ENCODE peak calls at places on chromosomes 4 and X, in nine cellular contexts. One of them, this sample, is unnamed.

GRCh38 chrX:39766882-39767281 is 330.9 kb downstream of the BCOR start:
- DNase-seq in cardiac muscle cell: no peak
- DNase-seq in fibroblast of mammary gland: no peak
- DNase-seq in nephron progenitor cell: no peak
- DNase-seq in left lung: no peak
- DNase-seq in OCI-LY7: no peak
- DNase-seq in AG09309: no peak
- DNase-seq in activated B cell treated with CpG ODN at 0.5 μM for 24 hours: no peak
- DNase-seq in B cell: no peak
- DNase-seq in this sample: no peak

GRCh38 chr4:61397174-61397573 is 197.0 kb downstream of the ADGRL3 start:
- DNase-seq in cardiac muscle cell: peak
- DNase-seq in fibroblast of mammary gland: peak
- DNase-seq in nephron progenitor cell: no peak
- DNase-seq in left lung: no peak
- DNase-seq in OCI-LY7: no peak
- DNase-seq in AG09309: no peak
- DNase-seq in activated B cell treated with CpG ODN at 0.5 μM for 24 hours: no peak
- DNase-seq in B cell: no peak
- DNase-seq in this sample: no peak

GRCh38 chr4:47705326-47705981 is 132.4 kb downstream of the CORIN start:
- DNase-seq in cardiac muscle cell: peak
- DNase-seq in fibroblast of mammary gland: peak
- DNase-seq in nephron progenitor cell: no peak
- DNase-seq in left lung: no peak
- DNase-seq in OCI-LY7: peak
- DNase-seq in AG09309: no peak
- DNase-seq in activated B cell treated with CpG ODN at 0.5 μM for 24 hours: no peak
- DNase-seq in B cell: no peak
- DNase-seq in this sample: peak

GRCh38 chr4:95095352-95095974 is 337.7 kb downstream of the BMPR1B start:
- DNase-seq in cardiac muscle cell: peak
- DNase-seq in fibroblast of mammary gland: peak
- DNase-seq in nephron progenitor cell: no peak
- DNase-seq in left lung: no peak
- DNase-seq in OCI-LY7: peak
- DNase-seq in AG09309: peak
- DNase-seq in activated B cell treated with CpG ODN at 0.5 μM for 24 hours: no peak
- DNase-seq in B cell: no peak
- DNase-seq in this sample: peak

GRCh38 chr4:182019148-182019652 is 224.0 kb upstream of the TENM3 start:
- DNase-seq in cardiac muscle cell: no peak
- DNase-seq in fibroblast of mammary gland: no peak
- DNase-seq in nephron progenitor cell: no peak
- DNase-seq in left lung: no peak
- DNase-seq in OCI-LY7: no peak
- DNase-seq in AG09309: no peak
- DNase-seq in activated B cell treated with CpG ODN at 0.5 μM for 24 hours: no peak
- DNase-seq in B cell: no peak
- DNase-seq in this sample: no peak

GRCh38 chr4:159048166-159048886 is 54.6 kb upstream of the RAPGEF2 start:
- DNase-seq in cardiac muscle cell: peak
- DNase-seq in fibroblast of mammary gland: peak
- DNase-seq in nephron progenitor cell: peak
- DNase-seq in left lung: peak
- DNase-seq in OCI-LY7: no peak
- DNase-seq in AG09309: no peak
- DNase-seq in activated B cell treated with CpG ODN at 0.5 μM for 24 hours: no peak
- DNase-seq in B cell: no peak
- DNase-seq in this sample: peak

GRCh38 chr4:165542476-165542875 is 163.7 kb downstream of the CPE start:
- DNase-seq in cardiac muscle cell: no peak
- DNase-seq in fibroblast of mammary gland: no peak
- DNase-seq in nephron progenitor cell: no peak
- DNase-seq in left lung: no peak
- DNase-seq in OCI-LY7: no peak
- DNase-seq in AG09309: no peak
- DNase-seq in activated B cell treated with CpG ODN at 0.5 μM for 24 hours: no peak
- DNase-seq in B cell: no peak
- DNase-seq in this sample: no peak

GRCh38 chr4:27066591-27066990 is 205.9 kb downstream of the STIM2 start:
- DNase-seq in cardiac muscle cell: peak
- DNase-seq in fibroblast of mammary gland: peak
- DNase-seq in nephron progenitor cell: no peak
- DNase-seq in left lung: peak
- DNase-seq in OCI-LY7: no peak
- DNase-seq in AG09309: no peak
- DNase-seq in activated B cell treated with CpG ODN at 0.5 μM for 24 hours: no peak
- DNase-seq in B cell: no peak
- DNase-seq in this sample: no peak

GRCh38 chrX:106730385-106730784 is 3.9 kb downstream of the RNF128 start:
- DNase-seq in cardiac muscle cell: no peak
- DNase-seq in fibroblast of mammary gland: no peak
- DNase-seq in nephron progenitor cell: no peak
- DNase-seq in left lung: no peak
- DNase-seq in OCI-LY7: no peak
- DNase-seq in AG09309: no peak
- DNase-seq in activated B cell treated with CpG ODN at 0.5 μM for 24 hours: no peak
- DNase-seq in B cell: no peak
- DNase-seq in this sample: no peak

GRCh38 chrX:48958635-48959094 is 1.3 kb upstream of the OTUD5 start:
- DNase-seq in cardiac muscle cell: peak
- DNase-seq in fibroblast of mammary gland: peak
- DNase-seq in nephron progenitor cell: no peak
- DNase-seq in left lung: no peak
- DNase-seq in OCI-LY7: no peak
- DNase-seq in AG09309: peak
- DNase-seq in activated B cell treated with CpG ODN at 0.5 μM for 24 hours: no peak
- DNase-seq in B cell: no peak
- DNase-seq in this sample: peak

GRCh38 chr4:7845493-7846124 is 94.1 kb downstream of the AFAP1 start:
- DNase-seq in cardiac muscle cell: no peak
- DNase-seq in fibroblast of mammary gland: peak
- DNase-seq in nephron progenitor cell: no peak
- DNase-seq in left lung: no peak
- DNase-seq in OCI-LY7: no peak
- DNase-seq in AG09309: no peak
- DNase-seq in activated B cell treated with CpG ODN at 0.5 μM for 24 hours: no peak
- DNase-seq in B cell: no peak
- DNase-seq in this sample: no peak
- TF ChIP-seq CTCF in cardiac muscle cell: peak
- TF ChIP-seq CTCF in fibroblast of mammary gland: peak
- TF ChIP-seq CTCF in nephron progenitor cell: no peak
- TF ChIP-seq CTCF in left lung: no peak
- TF ChIP-seq CTCF in OCI-LY7: no peak
- TF ChIP-seq CTCF in AG09309: no peak
- TF ChIP-seq CTCF in activated B cell treated with CpG ODN at 0.5 μM for 24 hours: no peak
- TF ChIP-seq CTCF in B cell: no peak
- TF ChIP-seq CTCF in this sample: peak

GRCh38 chr4:153232768-153233167 is 28.5 kb downstream of the TRIM2 start:
- DNase-seq in cardiac muscle cell: no peak
- DNase-seq in fibroblast of mammary gland: no peak
- DNase-seq in nephron progenitor cell: peak
- DNase-seq in left lung: peak
- DNase-seq in OCI-LY7: peak
- DNase-seq in AG09309: no peak
- DNase-seq in activated B cell treated with CpG ODN at 0.5 μM for 24 hours: no peak
- DNase-seq in B cell: no peak
- DNase-seq in this sample: no peak
- TF ChIP-seq CTCF in cardiac muscle cell: peak
- TF ChIP-seq CTCF in fibroblast of mammary gland: peak
- TF ChIP-seq CTCF in nephron progenitor cell: peak
- TF ChIP-seq CTCF in left lung: no peak
- TF ChIP-seq CTCF in OCI-LY7: peak
- TF ChIP-seq CTCF in AG09309: peak
- TF ChIP-seq CTCF in activated B cell treated with CpG ODN at 0.5 μM for 24 hours: no peak
- TF ChIP-seq CTCF in B cell: no peak
- TF ChIP-seq CTCF in this sample: peak

DNA sequence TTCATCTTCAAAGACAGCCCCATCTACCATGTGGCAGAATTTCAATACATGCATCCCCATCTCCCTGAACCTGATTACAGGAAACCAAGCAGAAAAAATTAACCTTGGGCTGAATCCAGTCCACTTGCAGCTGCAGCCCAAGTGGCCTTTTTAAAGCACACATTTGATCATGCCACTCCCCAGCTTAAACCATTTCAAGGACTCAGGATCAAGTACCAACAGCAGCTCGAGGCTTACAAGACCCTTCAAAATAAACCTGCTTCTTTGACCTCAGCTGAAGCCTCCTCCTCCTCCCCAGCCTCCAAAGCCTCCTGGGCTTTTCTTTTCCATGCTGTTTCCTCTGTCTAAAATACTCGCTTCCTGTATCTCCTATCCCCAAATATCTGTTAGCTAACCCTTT is 50.7 kb upstream of the KIT start:
- DNase-seq in cardiac muscle cell: no peak
- DNase-seq in fibroblast of mammary gland: no peak
- DNase-seq in nephron progenitor cell: no peak
- DNase-seq in left lung: no peak
- DNase-seq in OCI-LY7: no peak
- DNase-seq in AG09309: no peak
- DNase-seq in activated B cell treated with CpG ODN at 0.5 μM for 24 hours: no peak
- DNase-seq in B cell: no peak
- DNase-seq in this sample: no peak
- TF ChIP-seq CTCF in cardiac muscle cell: no peak
- TF ChIP-seq CTCF in fibroblast of mammary gland: no peak
- TF ChIP-seq CTCF in nephron progenitor cell: no peak
- TF ChIP-seq CTCF in left lung: no peak
- TF ChIP-seq CTCF in OCI-LY7: no peak
- TF ChIP-seq CTCF in AG09309: no peak
- TF ChIP-seq CTCF in activated B cell treated with CpG ODN at 0.5 μM for 24 hours: no peak
- TF ChIP-seq CTCF in B cell: no peak
- TF ChIP-seq CTCF in this sample: no peak

DNA sequence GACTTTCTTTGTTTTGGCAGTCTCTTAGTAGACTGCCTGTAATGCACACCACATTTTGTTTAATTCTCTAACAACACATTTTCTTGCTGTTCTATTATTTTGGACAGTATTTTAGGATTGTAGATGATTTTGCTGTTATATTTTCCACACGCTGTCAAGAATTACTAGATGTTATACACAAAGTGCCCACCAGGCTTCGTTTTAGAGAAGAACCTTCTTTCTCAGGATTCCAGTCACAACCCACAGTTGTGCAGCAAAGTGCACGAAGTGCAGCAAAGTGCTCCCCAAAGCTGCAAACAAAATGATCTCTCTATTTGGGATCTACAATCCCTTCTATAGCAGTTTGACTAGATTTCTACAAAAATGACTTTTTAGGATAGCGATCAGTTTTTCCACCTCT is 2.4 kb downstream of the ZNF141 start:
- DNase-seq in cardiac muscle cell: peak
- DNase-seq in fibroblast of mammary gland: no peak
- DNase-seq in nephron progenitor cell: no peak
- DNase-seq in left lung: no peak
- DNase-seq in OCI-LY7: peak
- DNase-seq in AG09309: no peak
- DNase-seq in activated B cell treated with CpG ODN at 0.5 μM for 24 hours: no peak
- DNase-seq in B cell: no peak
- DNase-seq in this sample: no peak
- TF ChIP-seq CTCF in cardiac muscle cell: peak
- TF ChIP-seq CTCF in fibroblast of mammary gland: peak
- TF ChIP-seq CTCF in nephron progenitor cell: no peak
- TF ChIP-seq CTCF in left lung: peak
- TF ChIP-seq CTCF in OCI-LY7: peak
- TF ChIP-seq CTCF in AG09309: no peak
- TF ChIP-seq CTCF in activated B cell treated with CpG ODN at 0.5 μM for 24 hours: no peak
- TF ChIP-seq CTCF in B cell: peak
- TF ChIP-seq CTCF in this sample: peak

This sample was measured in HFFc6.